ENCODE peak calls at places on chromosome 1, in seven cellular contexts. F is activated T-helper 1 cell treated with anti-CD3 and anti-CD28 coated beads, Interleukin-12 subunit alpha, Interleukin-12 subunit beta, Interleukin-2, Interleukin-4 antibody, amounts not matched to agents 30 ng/mL and 10 ng/mL and 1 ng/mL, durations not matched to agents 14 hours and 24 hours and 36 hours; Y is central memory CD8-positive, alpha-beta T cell; O is activated CD4-positive, alpha-beta T cell treated with anti-CD3 and anti-CD28 coated beads for 4 hours; E is NCI-H187 treated with DMSO at 0.1 percent for 48 hours; G is hypothalamus; H is erythroblast. N is an unnamed sample.
A peak's percentile ranks its signal among the peaks of the same experiment; 100 is the strongest.

GRCh38 chr1:94552071-94552586 is 10.6 kb upstream of the F3 start:
- DNase-seq in Y (no peak), E (no peak), O (no peak), H (no peak), F (no peak), G (no peak), N (peak; percentile 86)

GRCh38 chr1:44832068-44832700 is 10.9 kb downstream of the PTCH2 start:
- DNase-seq in H (peak; percentile 46), E (no peak), G (no peak), F (no peak), O (no peak), Y (no peak), N (no peak)

GRCh38 chr1:28056129-28056925 is 32.1 kb downstream of the EYA3 start:
- DNase-seq in F (peak; percentile 51), E (peak; percentile 49), H (peak; percentile 56), G (no peak), O (peak; percentile 68), Y (no peak), N (no peak)

GRCh38 chr1:65309317-65310077 is at the start of gene DNAJC6:
- DNase-seq in G (peak; percentile 57), E (peak; percentile 27), Y (peak; percentile 18), O (peak; percentile 3), F (peak; percentile 53), H (peak; percentile 90), N (peak; percentile 69)

GRCh38 chr1:162632234-162632666 is at the start of gene DDR2:
- DNase-seq in E (no peak), F (no peak), Y (no peak), H (no peak), O (no peak), G (no peak), N (peak; percentile 90)

GRCh38 chr1:221230605-221231004 is 351.4 kb downstream of the HLX start:
- DNase-seq in Y (no peak), E (no peak), F (no peak), O (no peak), G (no peak), H (no peak), N (no peak)

GRCh38 chr1:224801761-224802490 is 127.5 kb upstream of the DNAH14 start:
- DNase-seq in G (no peak), Y (no peak), E (no peak), H (no peak), F (no peak), O (no peak), N (no peak)

GRCh38 chr1:7562729-7563605 is 208.1 kb upstream of the VAMP3 start:
- DNase-seq in Y (no peak), H (no peak), G (no peak), O (no peak), F (no peak), E (no peak), N (no peak)

GRCh38 chr1:15325375-15326085 is 78.5 kb downstream of the FHAD1 start:
- DNase-seq in Y (no peak), O (no peak), F (no peak), E (no peak), G (no peak), H (no peak), N (no peak)

GRCh38 chr1:19262047-19262446 is 10.4 kb downstream of the MRTO4 start:
- DNase-seq in F (no peak), O (no peak), H (no peak), E (no peak), G (no peak), Y (no peak), N (no peak)

GRCh38 chr1:185453496-185454192 is 136.6 kb upstream of the IVNS1ABP start:
- DNase-seq in E (no peak), G (no peak), F (no peak), O (no peak), Y (no peak), H (no peak), N (peak; percentile 64)

GRCh38 chr1:110340207-110340468 is 961 bp downstream of the RBM15 start:
- DNase-seq in O (no peak), Y (no peak), G (no peak), F (no peak), H (no peak), E (no peak), N (no peak)

GRCh38 chr1:15489052-15489736 is 13.3 kb downstream of the CELA2B start:
- DNase-seq in F (no peak), E (peak; percentile 40), Y (no peak), H (no peak), O (no peak), G (peak; percentile 8), N (no peak)